ENCODE peak calls at places on chromosomes 1 and 21, in seven cellular contexts. O, W, Q, L, G, U and P are unnamed samples.

GRCh38 chr1:201149400-201149799 is 4.9 kb downstream of the TMEM9 start:
- DNase-seq in Q (no peak), W (peak), U (no peak), O (peak), L (peak), G (peak), P (peak)

GRCh38 chr1:211885746-211886522 is 55.4 kb upstream of the LPGAT1 start:
- DNase-seq in Q (no peak), U (no peak), W (no peak), G (no peak), O (no peak), L (no peak), P (no peak)

GRCh38 chr1:19824541-19824940 is 9.5 kb upstream of the RNF186 start:
- DNase-seq in G (no peak), L (no peak), W (peak), Q (no peak), O (no peak), U (no peak), P (no peak)

GRCh38 chr1:188715566-188715965 is 1762.1 kb downstream of the BRINP3 start:
- DNase-seq in W (no peak), G (peak), L (no peak), O (no peak), U (no peak), Q (no peak), P (no peak)

GRCh38 chr1:234755449-234755863 is 145.5 kb upstream of the IRF2BP2 start:
- DNase-seq in Q (no peak), G (peak), O (peak), W (no peak), U (no peak), L (no peak), P (peak)

GRCh38 chr1:184075040-184076029 is 23.8 kb downstream of the TSEN15 start:
- DNase-seq in L (no peak), Q (no peak), G (peak), W (peak), U (no peak), O (peak), P (no peak)

GRCh38 chr1:158145173-158145719 is 35.4 kb upstream of the CD1D start:
- DNase-seq in G (peak), O (peak), Q (no peak), L (no peak), U (no peak), W (no peak), P (no peak)

GRCh38 chr1:188096521-188096920 is 1267.8 kb downstream of the PLA2G4A start:
- DNase-seq in L (no peak), G (no peak), Q (no peak), U (no peak), O (no peak), W (peak), P (no peak)

GRCh38 chr1:226937940-226938725 is 2.0 kb upstream of the COQ8A start:
- DNase-seq in O (no peak), U (no peak), G (no peak), Q (no peak), L (no peak), W (no peak), P (no peak)

GRCh38 chr1:27726173-27726793 is 522 bp downstream of the FAM76A start:
- DNase-seq in W (peak), U (peak), L (no peak), Q (no peak), G (peak), O (peak), P (peak)

GRCh38 chr1:230902349-230902923 is 34.1 kb upstream of the C1orf198 start:
- DNase-seq in W (no peak), G (no peak), Q (no peak), U (no peak), O (no peak), L (no peak), P (no peak)

GRCh38 chr21:36910581-36911307 is 55.7 kb downstream of the HLCS start:
- DNase-seq in O (peak), U (no peak), W (no peak), G (peak), L (no peak), Q (no peak), P (no peak)

GRCh38 chr1:167409183-167409582 is 109.1 kb downstream of the CD247 start:
- DNase-seq in Q (no peak), U (no peak), O (no peak), W (peak), L (no peak), G (peak), P (no peak)

GRCh38 chr1:80966266-80966665 is 834.5 kb upstream of the ADGRL2 start:
- DNase-seq in Q (no peak), G (no peak), W (no peak), L (no peak), O (no peak), U (no peak), P (no peak)

GRCh38 chr1:201721131-201722049 is 107.6 kb upstream of the IPO9 start:
- DNase-seq in G (no peak), U (no peak), Q (no peak), O (peak), L (peak), W (no peak), P (no peak)

GRCh38 chr1:11653101-11653601 is 1.1 kb downstream of the FBXO2 start:
- DNase-seq in W (no peak), O (no peak), Q (no peak), G (peak), L (peak), U (peak), P (no peak)

GRCh38 chr1:153728305-153729066 is 636 bp downstream of the INTS3 start:
- DNase-seq in Q (peak), O (peak), G (peak), W (peak), U (peak), L (peak), P (no peak)

GRCh38 chr1:228280961-228281591 is 73.2 kb downstream of the OBSCN start:
- DNase-seq in O (no peak), G (no peak), L (peak), Q (no peak), U (peak), W (no peak), P (peak)

GRCh38 chr1:55007626-55008025 is 8.9 kb downstream of the BSND start:
- DNase-seq in G (peak), L (peak), U (no peak), Q (no peak), W (no peak), O (peak), P (no peak)

GRCh38 chr1:24339996-24340395 is 20.8 kb downstream of the GRHL3 start:
- DNase-seq in G (no peak), W (no peak), Q (no peak), O (no peak), L (no peak), U (no peak), P (no peak)

GRCh38 chr1:51636765-51637522 is 20.1 kb downstream of the OSBPL9 start:
- DNase-seq in O (peak), Q (no peak), U (no peak), W (no peak), L (no peak), G (peak), P (no peak)

GRCh38 chr1:241998412-241998921 is 431 bp downstream of the MAP1LC3C start:
- DNase-seq in U (peak), W (peak), L (peak), G (peak), O (peak), Q (peak), P (peak)

GRCh38 chr1:226223157-226223785 is at the start of gene MIXL1:
- DNase-seq in O (peak), L (no peak), W (peak), G (no peak), U (peak), Q (no peak), P (no peak)

GRCh38 chr1:33348676-33349080 is 27.8 kb upstream of the A3GALT2 start:
- DNase-seq in W (no peak), Q (no peak), L (peak), O (peak), G (no peak), U (no peak), P (no peak)

GRCh38 chr1:169288011-169288414 is 79.6 kb downstream of the NME7 start:
- DNase-seq in G (peak), U (no peak), L (no peak), O (peak), W (no peak), Q (no peak), P (no peak)

DNA sequence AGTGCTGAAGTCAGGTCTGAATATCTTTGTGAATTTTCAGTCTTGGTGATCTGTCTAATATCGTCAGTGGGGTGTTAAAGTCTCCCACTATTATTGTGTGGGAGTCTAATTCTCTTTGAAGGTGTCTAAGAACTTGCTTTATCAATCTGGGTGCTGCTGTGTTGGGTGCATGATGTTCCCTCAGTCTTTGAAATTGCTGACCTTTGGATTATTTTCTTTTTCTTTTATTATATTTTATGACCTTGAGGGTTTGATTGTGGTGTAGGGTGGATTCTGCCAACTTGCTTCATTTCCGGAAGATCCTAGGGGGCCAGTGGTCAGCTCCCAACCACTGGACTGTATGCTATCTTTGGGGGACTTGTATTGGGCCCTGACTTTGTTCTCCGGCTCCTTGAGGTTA is 415.3 kb downstream of the USP25 start:
- DNase-seq in L (no peak), Q (no peak), G (no peak), O (no peak), U (no peak), W (no peak), P (no peak)
- TF ChIP-seq CTCF in L (no peak), Q (no peak), G (no peak), O (no peak), U (no peak), W (no peak), P (no peak)

GRCh38 chr1:65527672-65528071 is 107.2 kb downstream of the LEPR start:
- DNase-seq in L (no peak), G (no peak), Q (no peak), W (no peak), U (no peak), O (peak), P (no peak)

GRCh38 chr1:65525297-65526048 is 105.0 kb downstream of the LEPR start:
- DNase-seq in U (peak), L (peak), Q (no peak), O (no peak), W (no peak), G (no peak), P (no peak)

GRCh38 chr1:65527211-65527610 is 106.7 kb downstream of the LEPR start:
- DNase-seq in L (no peak), G (peak), O (peak), Q (no peak), U (no peak), W (no peak), P (no peak)

GRCh38 chr1:65526049-65526556 is 105.6 kb downstream of the LEPR start:
- DNase-seq in G (no peak), W (no peak), L (no peak), O (no peak), U (no peak), Q (no peak), P (no peak)

DNA sequence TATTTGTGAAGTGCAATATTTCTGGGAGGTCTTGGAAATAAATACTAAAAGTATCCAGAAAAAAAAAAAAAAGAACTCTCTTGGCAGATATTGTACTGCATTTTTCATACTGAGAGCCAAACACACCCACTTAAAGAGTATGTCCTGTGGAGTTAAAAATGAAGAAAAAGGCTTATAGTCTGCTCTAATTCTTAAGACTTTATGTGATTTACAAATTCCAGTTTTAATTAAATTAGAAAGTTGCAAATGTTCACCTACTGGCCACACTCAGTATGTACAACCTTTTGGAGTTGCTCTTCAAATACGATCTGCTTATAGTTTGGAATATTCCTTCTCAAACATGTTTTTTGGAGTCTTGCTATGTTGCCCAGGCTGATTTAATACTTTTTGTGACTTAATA is 107.6 kb downstream of the LEPR start:
- DNase-seq in G (no peak), W (no peak), O (no peak), L (no peak), U (no peak), Q (no peak), P (no peak)
- TF ChIP-seq CTCF in G (no peak), W (no peak), O (peak), L (no peak), U (peak), Q (no peak), P (no peak)

GRCh38 chr1:229782469-229782868 is 156.4 kb downstream of the URB2 start:
- DNase-seq in L (no peak), O (no peak), Q (no peak), U (no peak), W (no peak), G (no peak), P (no peak)

GRCh38 chr1:229784834-229785233 is 158.8 kb downstream of the URB2 start:
- DNase-seq in O (no peak), L (no peak), U (no peak), W (no peak), Q (no peak), G (no peak), P (no peak)

GRCh38 chr1:229786974-229787610 is 161.0 kb downstream of the URB2 start:
- DNase-seq in O (peak), W (no peak), G (no peak), U (no peak), L (no peak), Q (no peak), P (no peak)

GRCh38 chr1:229781453-229781852 is 155.4 kb downstream of the URB2 start:
- DNase-seq in W (peak), L (no peak), Q (no peak), O (no peak), G (peak), U (peak), P (no peak)
- TF ChIP-seq CTCF in W (no peak), L (no peak), Q (no peak), O (no peak), G (peak), U (peak), P (no peak)

DNA sequence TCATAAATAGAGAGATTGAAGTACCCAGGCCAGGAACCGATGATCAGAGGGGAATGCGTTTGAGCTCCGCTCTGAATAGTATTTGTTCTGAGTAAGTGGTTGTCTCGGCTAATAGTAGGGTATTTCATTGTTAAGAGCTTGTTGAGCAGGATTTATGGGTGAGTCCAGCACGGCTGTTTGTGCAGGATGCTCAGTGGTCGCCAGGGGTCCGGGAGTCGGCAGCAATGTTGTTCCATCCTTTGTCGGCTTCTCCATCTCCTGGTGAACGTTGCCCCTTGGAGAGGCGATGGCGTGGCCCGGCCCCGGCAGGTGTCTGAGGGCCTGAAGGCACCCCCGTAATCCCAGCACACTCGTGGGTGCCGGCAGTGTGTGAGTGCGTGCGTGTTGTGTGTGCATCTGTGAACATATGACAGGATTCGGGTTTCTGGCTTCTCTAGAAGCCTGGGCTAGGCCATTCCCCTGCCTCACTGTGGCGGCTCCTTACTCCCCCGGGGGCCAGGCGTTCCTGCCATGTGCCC is 160.8 kb upstream of the ARHGEF16 start:
- DNase-seq in O (no peak), G (no peak), W (no peak), L (no peak), Q (no peak), U (no peak), P (no peak)
- TF ChIP-seq CTCF in O (no peak), G (no peak), W (no peak), L (no peak), Q (no peak), U (no peak), P (no peak)

GRCh38 chr1:15007842-15008241 is 145.7 kb upstream of the TMEM51 start:
- DNase-seq in L (peak), Q (no peak), G (no peak), U (no peak), O (no peak), W (no peak), P (no peak)
- TF ChIP-seq CTCF in L (no peak), Q (no peak), G (no peak), U (no peak), O (no peak), W (no peak), P (no peak)

GRCh38 chr1:218349365-218350021 is 4.4 kb downstream of the TGFB2 start:
- DNase-seq in Q (no peak), L (no peak), W (no peak), O (no peak), U (no peak), G (no peak), P (no peak)

GRCh38 chr1:218353656-218354055 is 8.5 kb downstream of the TGFB2 start:
- DNase-seq in U (no peak), G (no peak), Q (no peak), O (no peak), L (no peak), W (no peak), P (no peak)

GRCh38 chr1:218350909-218351616 is 5.9 kb downstream of the TGFB2 start:
- DNase-seq in G (no peak), Q (no peak), O (peak), W (no peak), L (no peak), U (no peak), P (no peak)

GRCh38 chr1:218350022-218350525 is 4.9 kb downstream of the TGFB2 start:
- DNase-seq in G (no peak), Q (no peak), U (no peak), L (no peak), O (no peak), W (no peak), P (no peak)

GRCh38 chr1:218351617-218352438 is 6.7 kb downstream of the TGFB2 start:
- DNase-seq in O (peak), G (peak), L (peak), Q (no peak), W (peak), U (peak), P (peak)
- TF ChIP-seq CTCF in O (peak), G (peak), L (peak), Q (peak), W (peak), U (peak), P (peak)

DNA sequence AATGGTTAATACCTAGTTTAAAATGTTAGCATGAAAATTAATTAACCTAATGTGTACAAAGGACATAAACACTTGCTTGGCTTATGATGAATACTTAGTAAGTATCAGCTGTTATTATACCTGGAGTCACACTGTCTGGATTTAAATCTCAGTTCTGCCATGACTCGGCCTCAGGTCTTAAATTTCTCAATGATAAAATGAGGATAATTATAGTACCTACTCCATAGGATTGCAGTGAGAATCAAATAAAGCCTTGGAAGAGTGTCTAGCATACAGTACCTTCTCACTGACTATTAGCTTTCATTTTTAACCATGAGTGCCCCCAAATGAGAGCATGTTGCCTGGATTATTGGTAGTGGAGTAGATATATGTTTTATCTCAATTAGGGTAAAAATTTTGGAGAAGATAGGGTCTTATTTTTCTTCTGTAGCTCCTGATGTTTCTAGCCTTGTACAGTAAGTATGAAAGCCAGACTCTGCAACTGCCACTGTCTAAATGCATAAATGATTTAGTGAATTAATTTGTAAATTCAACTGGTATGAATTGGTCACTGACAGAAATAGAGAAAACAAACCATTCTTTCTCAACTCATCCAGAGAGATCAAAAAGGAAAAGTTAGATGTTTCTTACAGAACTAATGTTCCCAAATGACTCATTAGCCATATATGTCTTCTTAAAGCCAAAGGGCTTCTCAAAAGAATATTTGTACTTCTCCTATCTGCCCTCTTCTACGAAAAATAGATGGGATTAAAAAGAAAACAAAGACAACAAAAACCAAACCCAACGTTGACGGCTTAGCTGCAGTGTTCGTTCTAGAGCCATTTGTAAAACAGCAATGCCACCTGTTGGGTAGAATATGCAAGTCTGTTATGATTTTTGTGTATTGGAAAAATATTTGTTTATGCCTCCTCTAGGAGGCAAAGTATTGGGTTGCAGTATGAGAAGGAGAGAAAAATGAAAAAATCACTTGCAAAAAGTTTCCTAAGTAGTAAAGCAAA is 53.8 kb upstream of the MROH9 start:
- DNase-seq in W (peak), G (peak), Q (no peak), L (no peak), O (peak), U (no peak), P (no peak)
- TF ChIP-seq CTCF in W (peak), G (peak), Q (no peak), L (no peak), O (peak), U (peak), P (no peak)

GRCh38 chr1:109089242-109090015 is 1.1 kb upstream of the TMEM167B start:
- DNase-seq in O (peak), W (no peak), Q (peak), G (peak), L (no peak), U (peak), P (no peak)
- TF ChIP-seq CTCF in O (peak), W (peak), Q (peak), G (no peak), L (peak), U (peak), P (peak)

DNA sequence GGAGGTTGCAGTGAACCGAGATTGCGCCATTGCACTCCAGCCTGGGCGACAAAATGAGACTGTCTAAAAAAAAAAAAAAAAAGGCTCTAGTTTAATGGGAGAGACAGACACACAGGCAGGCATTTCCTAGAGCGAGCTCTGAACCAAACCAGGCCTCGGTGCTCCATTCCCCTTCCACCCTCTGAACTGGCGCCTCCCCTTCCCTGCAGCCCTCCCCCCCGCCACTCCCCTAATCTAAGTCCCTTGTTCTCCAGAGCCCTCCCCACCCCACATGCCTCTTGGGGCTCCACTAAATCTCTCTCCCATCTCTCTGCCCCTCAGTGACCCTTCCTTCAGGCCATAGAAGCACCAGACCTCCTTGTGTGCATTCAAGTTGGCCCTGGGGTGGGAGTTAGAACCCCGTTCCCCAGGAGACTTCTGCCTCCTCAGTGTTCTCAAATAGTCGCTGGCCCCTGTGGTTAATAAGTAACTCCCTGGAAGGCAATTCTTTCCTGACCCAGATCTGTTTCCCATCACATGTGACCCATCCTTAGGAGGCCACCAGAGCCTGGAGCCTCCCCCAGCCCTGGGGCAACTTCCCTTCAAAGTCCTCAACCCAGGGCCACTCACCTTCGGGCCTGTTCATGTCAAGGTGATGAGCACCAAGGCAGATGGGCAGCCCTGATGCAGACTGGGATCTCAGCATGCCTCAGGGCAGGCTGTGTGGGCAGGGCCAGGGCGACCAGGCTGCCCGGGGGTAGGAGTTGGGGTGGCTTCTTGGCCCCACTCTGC is 42.6 kb upstream of the EPB41 start:
- DNase-seq in U (no peak), W (no peak), Q (no peak), G (no peak), L (no peak), O (no peak), P (no peak)
- TF ChIP-seq CTCF in U (no peak), W (no peak), Q (no peak), G (no peak), L (no peak), O (no peak), P (no peak)